ENCODE peak calls at places on chromosomes 2 and 18, in nine cellular contexts. H is stomach, A is tibial artery, U is aorta, E is upper lobe of left lung, C is mesendoderm, Y is AG04450, Q is esophagus muscularis mucosa, O is IMR-90. K is an unnamed sample.
A peak's percentile ranks its signal among the peaks of the same experiment; 100 is the strongest.

GRCh38 chr18:7642491-7642890 is 75.4 kb downstream of the PTPRM start:
- DNase-seq in H (no peak), A (no peak), U (no peak), E (no peak), C (no peak), Y (no peak), Q (no peak), O (no peak), K (no peak)

GRCh38 chr2:117771969-117772630 is 42.4 kb upstream of the DDX18 start:
- DNase-seq in H (no peak), A (no peak), U (no peak), E (no peak), C (peak; percentile 30), Y (no peak), Q (no peak), O (peak; percentile 38), K (no peak)

GRCh38 chr2:72908741-72909140 is 8.6 kb upstream of the EMX1 start:
- DNase-seq in H (no peak), A (no peak), U (no peak), E (no peak), C (no peak), Y (no peak), Q (no peak), O (no peak), K (no peak)

GRCh38 chr2:38105911-38106310 is 30.0 kb upstream of the CYP1B1 start:
- DNase-seq in H (no peak), A (no peak), U (no peak), E (no peak), C (peak; percentile 74), Y (no peak), Q (no peak), O (no peak), K (no peak)

GRCh38 chr18:55038162-55038561 is 78.9 kb upstream of the CCDC68 start:
- DNase-seq in H (no peak), A (no peak), U (no peak), E (no peak), C (no peak), Y (no peak), Q (no peak), O (peak; percentile 19), K (no peak)

GRCh38 chr2:226122067-226122466 is 677.6 kb downstream of the IRS1 start:
- DNase-seq in H (no peak), A (no peak), U (no peak), E (no peak), C (no peak), Y (no peak), Q (no peak), O (no peak), K (no peak)

GRCh38 chr18:33010149-33010548 is 237.3 kb upstream of the KLHL14 start:
- DNase-seq in H (no peak), A (no peak), U (no peak), E (no peak), C (peak; percentile 86), Y (no peak), Q (no peak), O (no peak), K (no peak)

GRCh38 chr2:146820672-146821071 is 1024.2 kb upstream of the ACVR2A start:
- DNase-seq in H (no peak), A (no peak), U (no peak), E (no peak), C (no peak), Y (no peak), Q (no peak), O (peak; percentile 4), K (no peak)

GRCh38 chr2:149023091-149023490 is 15.4 kb upstream of the LYPD6B start:
- DNase-seq in H (no peak), A (no peak), U (no peak), E (no peak), C (no peak), Y (no peak), Q (peak; percentile 37), O (no peak), K (no peak)

GRCh38 chr2:85669549-85669948 is 1.6 kb upstream of the SFTPB start:
- DNase-seq in H (no peak), A (no peak), U (peak; percentile 42), E (no peak), C (no peak), Y (no peak), Q (no peak), O (no peak), K (peak; percentile 19)

GRCh38 chr18:46656326-46657114 is 500 bp downstream of the LOXHD1 start:
- DNase-seq in H (no peak), A (no peak), U (peak; percentile 63), E (no peak), C (no peak), Y (no peak), Q (no peak), O (no peak), K (no peak)

GRCh38 chr2:223941579-223942277 is 3.4 kb downstream of the WDFY1 start:
- DNase-seq in H (no peak), A (no peak), U (no peak), E (no peak), C (no peak), Y (no peak), Q (no peak), O (peak; percentile 83), K (no peak)

GRCh38 chr2:29033172-29033571 is 41.2 kb downstream of the PCARE start:
- DNase-seq in H (no peak), A (no peak), U (no peak), E (no peak), C (peak; percentile 94), Y (no peak), Q (no peak), O (peak; percentile 22), K (no peak)

GRCh38 chr2:23566236-23567142 is 181.5 kb downstream of the KLHL29 start:
- DNase-seq in H (no peak), A (no peak), U (no peak), E (no peak), C (peak; percentile 76), Y (no peak), Q (no peak), O (peak; percentile 32), K (no peak)

GRCh38 chr2:1157107-1157506 is 206.5 kb downstream of the SNTG2 start:
- DNase-seq in H (no peak), A (no peak), U (no peak), E (no peak), C (no peak), Y (no peak), Q (peak; percentile 90), O (no peak), K (no peak)

GRCh38 chr2:145108385-145108784 is 588.5 kb upstream of the ZEB2 start:
- DNase-seq in H (no peak), A (no peak), U (no peak), E (no peak), C (no peak), Y (no peak), Q (no peak), O (peak; percentile 35), K (no peak)

GRCh38 chr2:240916571-240917008 is 10.5 kb downstream of the CROCC2 start:
- DNase-seq in H (no peak), A (peak; percentile 89), U (peak; percentile 91), E (peak; percentile 38), C (peak; percentile 49), Y (peak; percentile 61), Q (no peak), O (peak; percentile 84), K (peak; percentile 19)

GRCh38 chr2:182924311-182924710 is 57.9 kb upstream of the FRZB start:
- DNase-seq in H (no peak), A (no peak), U (no peak), E (no peak), C (no peak), Y (no peak), Q (no peak), O (peak; percentile 15), K (no peak)

GRCh38 chr18:36188912-36189311 is 1.6 kb downstream of the MOCOS start:
- DNase-seq in H (no peak), A (no peak), U (no peak), E (no peak), C (peak; percentile 11), Y (no peak), Q (no peak), O (no peak), K (no peak)

DNA sequence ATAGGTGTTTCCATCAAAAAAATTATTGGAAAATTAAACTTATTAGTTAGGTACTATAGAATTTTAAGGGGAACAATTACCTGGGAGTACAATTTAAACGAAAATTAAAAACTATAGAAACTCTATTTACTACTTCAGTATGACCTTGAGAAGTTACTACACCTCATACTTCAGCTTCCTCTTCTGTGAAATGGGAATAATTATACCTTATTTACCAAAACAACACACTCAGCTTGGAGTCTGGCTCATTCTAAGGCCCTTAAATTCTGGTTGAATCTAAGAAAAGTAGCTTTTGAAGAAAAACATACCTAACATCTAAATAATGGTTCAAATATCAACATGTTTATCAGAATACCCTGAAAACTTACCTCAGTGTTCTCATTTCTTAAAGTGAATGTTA is 2.7 kb downstream of the NABP1 start:
- DNase-seq in H (no peak), A (no peak), U (no peak), E (no peak), C (no peak), Y (no peak), Q (no peak), O (no peak), K (no peak)
- H3K4me3 ChIP-seq in H (no peak overlapping the region), A (no peak overlapping the region), U (no peak overlapping the region), E (peak overlapping the region; percentile 77), C (no peak overlapping the region), Y (peak overlapping the region; percentile 79), Q (no peak overlapping the region), O (peak overlapping the region; percentile 46), K (no peak overlapping the region)

GRCh38 chr2:20221169-20221938 is 3.6 kb downstream of the SDC1 start:
- DNase-seq in H (no peak), A (no peak), U (no peak), E (no peak), C (peak; percentile 67), Y (no peak), Q (no peak), O (peak; percentile 73), K (no peak)
- H3K4me3 ChIP-seq in H (no peak overlapping the region), A (no peak overlapping the region), U (no peak overlapping the region), E (no peak overlapping the region), C (no peak overlapping the region), Y (no peak overlapping the region), Q (no peak overlapping the region), O (no peak overlapping the region), K (peak overlapping the region; percentile 93)

DNA sequence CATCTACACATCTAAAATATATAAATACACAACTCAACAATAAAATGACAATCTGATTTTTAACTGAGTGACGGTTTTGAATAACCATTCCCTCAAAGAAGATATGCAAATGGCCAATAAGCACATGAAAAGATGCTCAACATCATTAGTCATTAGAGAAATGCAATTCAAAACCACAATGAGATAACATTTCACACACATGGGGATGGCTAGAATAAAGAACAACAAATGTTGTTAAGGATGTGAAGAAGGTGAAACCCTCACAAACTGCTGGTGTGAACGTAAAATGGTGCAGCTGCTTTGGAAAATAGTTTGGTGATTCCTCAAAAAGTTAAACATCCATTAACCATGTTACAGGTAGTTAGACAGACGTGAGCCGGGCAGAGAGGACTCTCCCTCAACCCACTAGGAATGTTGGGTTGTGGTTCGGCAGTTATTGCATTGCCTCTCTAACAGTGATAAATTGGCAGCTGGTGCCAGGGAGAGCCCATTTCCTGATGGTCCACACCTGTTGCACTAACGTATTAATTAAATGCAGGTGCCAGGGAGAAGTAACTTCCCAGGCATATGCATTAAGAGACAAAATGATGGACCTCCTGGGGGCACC is 22.3 kb upstream of the DUSP2 start:
- DNase-seq in H (no peak), A (no peak), U (no peak), E (no peak), C (no peak), Y (no peak), Q (no peak), O (no peak), K (no peak)
- H3K4me3 ChIP-seq in H (no peak overlapping the region), A (no peak overlapping the region), U (no peak overlapping the region), E (no peak overlapping the region), C (no peak overlapping the region), Y (no peak overlapping the region), Q (no peak overlapping the region), O (no peak overlapping the region), K (no peak overlapping the region)

GRCh38 chr2:26300234-26300641 is 45.7 kb upstream of the SELENOI start:
- DNase-seq in H (peak; percentile 60), A (no peak), U (no peak), E (no peak), C (peak; percentile 26), Y (no peak), Q (no peak), O (peak; percentile 28), K (no peak)
- H3K4me3 ChIP-seq in H (peak overlapping the region; percentile 60), A (peak overlapping the region; percentile 59), U (peak overlapping the region; percentile 43), E (peak overlapping the region; percentile 67), C (no peak overlapping the region), Y (peak overlapping the region; percentile 11), Q (peak overlapping the region; percentile 55), O (no peak overlapping the region), K (peak overlapping the region; percentile 69)